ENCODE peak calls at places on chromosomes 5 and 9, in nine cellular contexts. P is caudate nucleus; R is right atrium auricular region; C is activated CD4-positive, alpha-beta T cell treated with anti-CD3 and anti-CD28 coated beads, Interleukin-2, amount 50 U/mL, for 1 hour; N is anterior cingulate cortex; Z is NCI-H1417 treated with DMSO at 0.1 percent for 48 hours; M is H9; B is endothelial cell of umbilical vein; D is retinal pigment epithelial cell. W is an unnamed sample.

GRCh38 chr9:131594906-131595675 is 49.8 kb downstream of the PRRT1B start:
- DNase-seq in P (no peak), R (no peak), C (no peak), N (no peak), Z (no peak), M (no peak), B (no peak), D (no peak), W (no peak)

GRCh38 chr5:173328896-173329369 is 719 bp upstream of the STC2 start:
- DNase-seq in P (no peak), R (no peak), C (no peak), N (no peak), Z (no peak), M (peak), B (peak), D (no peak), W (peak)

GRCh38 chr9:17082343-17082742 is 52.5 kb upstream of the CNTLN start:
- DNase-seq in P (no peak), R (no peak), C (no peak), N (no peak), Z (no peak), M (peak), B (peak), D (no peak), W (no peak)

GRCh38 chr5:139903450-139903804 is 107.8 kb downstream of the PSD2 start:
- DNase-seq in P (no peak), R (no peak), C (no peak), N (no peak), Z (no peak), M (no peak), B (no peak), D (no peak), W (no peak)

GRCh38 chr5:39164529-39165402 is 54.6 kb downstream of the FYB1 start:
- DNase-seq in P (no peak), R (no peak), C (no peak), N (no peak), Z (no peak), M (no peak), B (no peak), D (no peak), W (no peak)

GRCh38 chr5:105882956-105883481 is 1787.7 kb downstream of the EFNA5 start:
- DNase-seq in P (no peak), R (no peak), C (no peak), N (no peak), Z (no peak), M (no peak), B (no peak), D (no peak), W (no peak)

GRCh38 chr5:31133488-31133887 is 60.0 kb upstream of the CDH6 start:
- DNase-seq in P (no peak), R (no peak), C (no peak), N (no peak), Z (no peak), M (no peak), B (peak), D (no peak), W (peak)

GRCh38 chr5:160375166-160375565 is 4.7 kb upstream of the C1QTNF2 start:
- DNase-seq in P (no peak), R (no peak), C (no peak), N (no peak), Z (no peak), M (no peak), B (no peak), D (no peak), W (no peak)

GRCh38 chr5:52776116-52776515 is 11.6 kb upstream of the ITGA1 start:
- DNase-seq in P (no peak), R (no peak), C (peak), N (no peak), Z (no peak), M (no peak), B (no peak), D (no peak), W (no peak)

GRCh38 chr5:16663848-16664247 is 47.1 kb upstream of the RETREG1 start:
- DNase-seq in P (no peak), R (no peak), C (no peak), N (no peak), Z (no peak), M (no peak), B (no peak), D (no peak), W (no peak)

W was measured in NB4.